ENCODE peak calls at places on chromosomes 3 and 15, in seven cellular contexts. One of them, this sample, is unnamed.

GRCh38 chr15:75656331-75656730 is 8.6 kb downstream of the SNX33 start:
- DNase-seq in central memory CD4-positive, alpha-beta T cell: no peak
- DNase-seq in activated CD4-positive, alpha-beta T cell treated with anti-CD3 and anti-CD28 coated beads for 24 hours: no peak
- DNase-seq in activated CD8-positive, alpha-beta memory T cell treated with anti-CD3 and anti-CD28 coated beads, Interleukin-2, amount 50 U/mL, for 4 hours: no peak
- DNase-seq in Ammon's horn: no peak
- DNase-seq in posterior cingulate gyrus: no peak
- DNase-seq in bronchial epithelial cell: no peak
- DNase-seq in this sample: no peak

GRCh38 chr3:118909751-118910150 is 124.9 kb downstream of the IGSF11 start:
- DNase-seq in bronchial epithelial cell: peak; percentile 82
- DNase-seq in Ammon's horn: no peak
- DNase-seq in activated CD4-positive, alpha-beta T cell treated with anti-CD3 and anti-CD28 coated beads for 24 hours: no peak
- DNase-seq in central memory CD4-positive, alpha-beta T cell: no peak
- DNase-seq in activated CD8-positive, alpha-beta memory T cell treated with anti-CD3 and anti-CD28 coated beads, Interleukin-2, amount 50 U/mL, for 4 hours: no peak
- DNase-seq in posterior cingulate gyrus: no peak
- DNase-seq in this sample: no peak

GRCh38 chr15:62059818-62060115 is 480 bp downstream of the VPS13C start:
- DNase-seq in central memory CD4-positive, alpha-beta T cell: peak; percentile 65
- DNase-seq in posterior cingulate gyrus: peak; percentile 35
- DNase-seq in Ammon's horn: peak; percentile 49
- DNase-seq in activated CD4-positive, alpha-beta T cell treated with anti-CD3 and anti-CD28 coated beads for 24 hours: no peak
- DNase-seq in bronchial epithelial cell: no peak
- DNase-seq in activated CD8-positive, alpha-beta memory T cell treated with anti-CD3 and anti-CD28 coated beads, Interleukin-2, amount 50 U/mL, for 4 hours: peak; percentile 44
- DNase-seq in this sample: peak; percentile 49

GRCh38 chr3:31462050-31462569 is 70.6 kb upstream of the STT3B start:
- DNase-seq in central memory CD4-positive, alpha-beta T cell: peak; percentile 84
- DNase-seq in Ammon's horn: no peak
- DNase-seq in posterior cingulate gyrus: no peak
- DNase-seq in activated CD4-positive, alpha-beta T cell treated with anti-CD3 and anti-CD28 coated beads for 24 hours: no peak
- DNase-seq in bronchial epithelial cell: peak; percentile 23
- DNase-seq in activated CD8-positive, alpha-beta memory T cell treated with anti-CD3 and anti-CD28 coated beads, Interleukin-2, amount 50 U/mL, for 4 hours: peak; percentile 24
- DNase-seq in this sample: peak; percentile 3

GRCh38 chr3:105040026-105040622 is 326.6 kb upstream of the ALCAM start:
- DNase-seq in bronchial epithelial cell: no peak
- DNase-seq in posterior cingulate gyrus: no peak
- DNase-seq in central memory CD4-positive, alpha-beta T cell: no peak
- DNase-seq in Ammon's horn: no peak
- DNase-seq in activated CD4-positive, alpha-beta T cell treated with anti-CD3 and anti-CD28 coated beads for 24 hours: no peak
- DNase-seq in activated CD8-positive, alpha-beta memory T cell treated with anti-CD3 and anti-CD28 coated beads, Interleukin-2, amount 50 U/mL, for 4 hours: no peak
- DNase-seq in this sample: no peak

GRCh38 chr3:187939891-187940290 is 194.6 kb upstream of the BCL6 start:
- DNase-seq in bronchial epithelial cell: no peak
- DNase-seq in central memory CD4-positive, alpha-beta T cell: no peak
- DNase-seq in activated CD4-positive, alpha-beta T cell treated with anti-CD3 and anti-CD28 coated beads for 24 hours: no peak
- DNase-seq in activated CD8-positive, alpha-beta memory T cell treated with anti-CD3 and anti-CD28 coated beads, Interleukin-2, amount 50 U/mL, for 4 hours: no peak
- DNase-seq in posterior cingulate gyrus: no peak
- DNase-seq in Ammon's horn: no peak
- DNase-seq in this sample: no peak

GRCh38 chr3:94360982-94361381 is 298.1 kb downstream of the NSUN3 start:
- DNase-seq in bronchial epithelial cell: no peak
- DNase-seq in Ammon's horn: peak; percentile 50
- DNase-seq in posterior cingulate gyrus: no peak
- DNase-seq in central memory CD4-positive, alpha-beta T cell: no peak
- DNase-seq in activated CD4-positive, alpha-beta T cell treated with anti-CD3 and anti-CD28 coated beads for 24 hours: no peak
- DNase-seq in activated CD8-positive, alpha-beta memory T cell treated with anti-CD3 and anti-CD28 coated beads, Interleukin-2, amount 50 U/mL, for 4 hours: no peak
- DNase-seq in this sample: no peak

GRCh38 chr15:90482124-90483011 is 47.4 kb upstream of the CRTC3 start:
- DNase-seq in central memory CD4-positive, alpha-beta T cell: peak; percentile 19
- DNase-seq in posterior cingulate gyrus: peak; percentile 70
- DNase-seq in activated CD4-positive, alpha-beta T cell treated with anti-CD3 and anti-CD28 coated beads for 24 hours: no peak
- DNase-seq in bronchial epithelial cell: no peak
- DNase-seq in activated CD8-positive, alpha-beta memory T cell treated with anti-CD3 and anti-CD28 coated beads, Interleukin-2, amount 50 U/mL, for 4 hours: peak; percentile 41
- DNase-seq in Ammon's horn: peak; percentile 84
- DNase-seq in this sample: no peak

GRCh38 chr15:45199136-45199810 is 11.5 kb upstream of the SHF start:
- DNase-seq in Ammon's horn: peak; percentile 55
- DNase-seq in activated CD4-positive, alpha-beta T cell treated with anti-CD3 and anti-CD28 coated beads for 24 hours: no peak
- DNase-seq in activated CD8-positive, alpha-beta memory T cell treated with anti-CD3 and anti-CD28 coated beads, Interleukin-2, amount 50 U/mL, for 4 hours: no peak
- DNase-seq in central memory CD4-positive, alpha-beta T cell: peak; percentile 53
- DNase-seq in posterior cingulate gyrus: no peak
- DNase-seq in bronchial epithelial cell: peak; percentile 35
- DNase-seq in this sample: no peak

GRCh38 chr3:32452009-32452408 is 50.6 kb downstream of the CMTM6 start:
- DNase-seq in posterior cingulate gyrus: no peak
- DNase-seq in activated CD4-positive, alpha-beta T cell treated with anti-CD3 and anti-CD28 coated beads for 24 hours: no peak
- DNase-seq in bronchial epithelial cell: no peak
- DNase-seq in Ammon's horn: no peak
- DNase-seq in activated CD8-positive, alpha-beta memory T cell treated with anti-CD3 and anti-CD28 coated beads, Interleukin-2, amount 50 U/mL, for 4 hours: no peak
- DNase-seq in central memory CD4-positive, alpha-beta T cell: no peak
- DNase-seq in this sample: no peak

GRCh38 chr3:46068526-46068925 is 41.2 kb upstream of the XCR1 start:
- DNase-seq in posterior cingulate gyrus: no peak
- DNase-seq in Ammon's horn: no peak
- DNase-seq in activated CD4-positive, alpha-beta T cell treated with anti-CD3 and anti-CD28 coated beads for 24 hours: no peak
- DNase-seq in bronchial epithelial cell: no peak
- DNase-seq in activated CD8-positive, alpha-beta memory T cell treated with anti-CD3 and anti-CD28 coated beads, Interleukin-2, amount 50 U/mL, for 4 hours: no peak
- DNase-seq in central memory CD4-positive, alpha-beta T cell: peak; percentile 70
- DNase-seq in this sample: no peak

GRCh38 chr3:196144383-196145105 is 62.7 kb upstream of the TFRC start:
- DNase-seq in posterior cingulate gyrus: no peak
- DNase-seq in Ammon's horn: no peak
- DNase-seq in central memory CD4-positive, alpha-beta T cell: peak; percentile 7
- DNase-seq in bronchial epithelial cell: peak; percentile 83
- DNase-seq in activated CD8-positive, alpha-beta memory T cell treated with anti-CD3 and anti-CD28 coated beads, Interleukin-2, amount 50 U/mL, for 4 hours: no peak
- DNase-seq in activated CD4-positive, alpha-beta T cell treated with anti-CD3 and anti-CD28 coated beads for 24 hours: no peak
- DNase-seq in this sample: no peak

GRCh38 chr15:25543156-25543555 is 104.3 kb upstream of the UBE3A start:
- DNase-seq in posterior cingulate gyrus: peak; percentile 35
- DNase-seq in activated CD8-positive, alpha-beta memory T cell treated with anti-CD3 and anti-CD28 coated beads, Interleukin-2, amount 50 U/mL, for 4 hours: no peak
- DNase-seq in Ammon's horn: peak; percentile 89
- DNase-seq in central memory CD4-positive, alpha-beta T cell: no peak
- DNase-seq in bronchial epithelial cell: peak; percentile 2
- DNase-seq in activated CD4-positive, alpha-beta T cell treated with anti-CD3 and anti-CD28 coated beads for 24 hours: no peak
- DNase-seq in this sample: no peak

GRCh38 chr3:116425126-116425525 is 20.2 kb downstream of the LSAMP start:
- DNase-seq in posterior cingulate gyrus: no peak
- DNase-seq in Ammon's horn: no peak
- DNase-seq in activated CD8-positive, alpha-beta memory T cell treated with anti-CD3 and anti-CD28 coated beads, Interleukin-2, amount 50 U/mL, for 4 hours: no peak
- DNase-seq in activated CD4-positive, alpha-beta T cell treated with anti-CD3 and anti-CD28 coated beads for 24 hours: no peak
- DNase-seq in central memory CD4-positive, alpha-beta T cell: no peak
- DNase-seq in bronchial epithelial cell: no peak
- DNase-seq in this sample: no peak

GRCh38 chr3:105647047-105647446 is 221.8 kb downstream of the CBLB start:
- DNase-seq in activated CD8-positive, alpha-beta memory T cell treated with anti-CD3 and anti-CD28 coated beads, Interleukin-2, amount 50 U/mL, for 4 hours: no peak
- DNase-seq in activated CD4-positive, alpha-beta T cell treated with anti-CD3 and anti-CD28 coated beads for 24 hours: no peak
- DNase-seq in Ammon's horn: no peak
- DNase-seq in posterior cingulate gyrus: no peak
- DNase-seq in bronchial epithelial cell: peak; percentile 96
- DNase-seq in central memory CD4-positive, alpha-beta T cell: no peak
- DNase-seq in this sample: no peak

GRCh38 chr15:38593523-38593922 is 28.9 kb upstream of the RASGRP1 start:
- DNase-seq in activated CD8-positive, alpha-beta memory T cell treated with anti-CD3 and anti-CD28 coated beads, Interleukin-2, amount 50 U/mL, for 4 hours: no peak
- DNase-seq in posterior cingulate gyrus: no peak
- DNase-seq in activated CD4-positive, alpha-beta T cell treated with anti-CD3 and anti-CD28 coated beads for 24 hours: no peak
- DNase-seq in Ammon's horn: no peak
- DNase-seq in bronchial epithelial cell: no peak
- DNase-seq in central memory CD4-positive, alpha-beta T cell: no peak
- DNase-seq in this sample: no peak

GRCh38 chr3:141845407-141846049 is 30.9 kb upstream of the ATP1B3 start:
- DNase-seq in Ammon's horn: no peak
- DNase-seq in activated CD4-positive, alpha-beta T cell treated with anti-CD3 and anti-CD28 coated beads for 24 hours: no peak
- DNase-seq in activated CD8-positive, alpha-beta memory T cell treated with anti-CD3 and anti-CD28 coated beads, Interleukin-2, amount 50 U/mL, for 4 hours: peak; percentile 42
- DNase-seq in posterior cingulate gyrus: no peak
- DNase-seq in central memory CD4-positive, alpha-beta T cell: peak; percentile 2
- DNase-seq in bronchial epithelial cell: no peak
- DNase-seq in this sample: no peak

GRCh38 chr15:36251450-36251849 is 328.0 kb upstream of the CDIN1 start:
- DNase-seq in Ammon's horn: no peak
- DNase-seq in central memory CD4-positive, alpha-beta T cell: no peak
- DNase-seq in bronchial epithelial cell: no peak
- DNase-seq in activated CD4-positive, alpha-beta T cell treated with anti-CD3 and anti-CD28 coated beads for 24 hours: no peak
- DNase-seq in posterior cingulate gyrus: no peak
- DNase-seq in activated CD8-positive, alpha-beta memory T cell treated with anti-CD3 and anti-CD28 coated beads, Interleukin-2, amount 50 U/mL, for 4 hours: no peak
- DNase-seq in this sample: no peak

GRCh38 chr3:155323063-155323666 is 29.7 kb upstream of the STRIT1 start:
- DNase-seq in posterior cingulate gyrus: no peak
- DNase-seq in activated CD8-positive, alpha-beta memory T cell treated with anti-CD3 and anti-CD28 coated beads, Interleukin-2, amount 50 U/mL, for 4 hours: no peak
- DNase-seq in activated CD4-positive, alpha-beta T cell treated with anti-CD3 and anti-CD28 coated beads for 24 hours: no peak
- DNase-seq in bronchial epithelial cell: peak; percentile 76
- DNase-seq in Ammon's horn: peak; percentile 78
- DNase-seq in central memory CD4-positive, alpha-beta T cell: no peak
- DNase-seq in this sample: peak; percentile 9

GRCh38 chr3:56012732-56013131 is 455.5 kb downstream of the ERC2 start:
- DNase-seq in central memory CD4-positive, alpha-beta T cell: no peak
- DNase-seq in activated CD8-positive, alpha-beta memory T cell treated with anti-CD3 and anti-CD28 coated beads, Interleukin-2, amount 50 U/mL, for 4 hours: no peak
- DNase-seq in activated CD4-positive, alpha-beta T cell treated with anti-CD3 and anti-CD28 coated beads for 24 hours: no peak
- DNase-seq in bronchial epithelial cell: no peak
- DNase-seq in posterior cingulate gyrus: no peak
- DNase-seq in Ammon's horn: no peak
- DNase-seq in this sample: no peak

GRCh38 chr3:175121225-175121624 is 262.1 kb downstream of the NAALADL2 start:
- DNase-seq in Ammon's horn: no peak
- DNase-seq in activated CD4-positive, alpha-beta T cell treated with anti-CD3 and anti-CD28 coated beads for 24 hours: no peak
- DNase-seq in posterior cingulate gyrus: no peak
- DNase-seq in bronchial epithelial cell: peak; percentile 37
- DNase-seq in activated CD8-positive, alpha-beta memory T cell treated with anti-CD3 and anti-CD28 coated beads, Interleukin-2, amount 50 U/mL, for 4 hours: no peak
- DNase-seq in central memory CD4-positive, alpha-beta T cell: no peak
- DNase-seq in this sample: no peak

GRCh38 chr3:177126015-177126773 is 71.1 kb downstream of the TBL1XR1 start:
- DNase-seq in central memory CD4-positive, alpha-beta T cell: no peak
- DNase-seq in activated CD4-positive, alpha-beta T cell treated with anti-CD3 and anti-CD28 coated beads for 24 hours: no peak
- DNase-seq in activated CD8-positive, alpha-beta memory T cell treated with anti-CD3 and anti-CD28 coated beads, Interleukin-2, amount 50 U/mL, for 4 hours: no peak
- DNase-seq in posterior cingulate gyrus: no peak
- DNase-seq in bronchial epithelial cell: peak; percentile 92
- DNase-seq in Ammon's horn: no peak
- DNase-seq in this sample: no peak

GRCh38 chr3:194738254-194739093 is 52.8 kb downstream of the FAM43A start:
- DNase-seq in Ammon's horn: peak; percentile 90
- DNase-seq in central memory CD4-positive, alpha-beta T cell: no peak
- DNase-seq in bronchial epithelial cell: peak; percentile 84
- DNase-seq in posterior cingulate gyrus: peak; percentile 79
- DNase-seq in activated CD4-positive, alpha-beta T cell treated with anti-CD3 and anti-CD28 coated beads for 24 hours: no peak
- DNase-seq in activated CD8-positive, alpha-beta memory T cell treated with anti-CD3 and anti-CD28 coated beads, Interleukin-2, amount 50 U/mL, for 4 hours: no peak
- DNase-seq in this sample: no peak

GRCh38 chr3:156687023-156687422 is 12.6 kb downstream of the TIPARP start:
- DNase-seq in bronchial epithelial cell: no peak
- DNase-seq in Ammon's horn: no peak
- DNase-seq in central memory CD4-positive, alpha-beta T cell: no peak
- DNase-seq in activated CD8-positive, alpha-beta memory T cell treated with anti-CD3 and anti-CD28 coated beads, Interleukin-2, amount 50 U/mL, for 4 hours: no peak
- DNase-seq in activated CD4-positive, alpha-beta T cell treated with anti-CD3 and anti-CD28 coated beads for 24 hours: no peak
- DNase-seq in posterior cingulate gyrus: no peak
- DNase-seq in this sample: no peak

GRCh38 chr15:42577514-42578031 is 2.2 kb downstream of the STARD9 start:
- DNase-seq in posterior cingulate gyrus: no peak
- DNase-seq in Ammon's horn: no peak
- DNase-seq in bronchial epithelial cell: no peak
- DNase-seq in activated CD4-positive, alpha-beta T cell treated with anti-CD3 and anti-CD28 coated beads for 24 hours: no peak
- DNase-seq in central memory CD4-positive, alpha-beta T cell: no peak
- DNase-seq in activated CD8-positive, alpha-beta memory T cell treated with anti-CD3 and anti-CD28 coated beads, Interleukin-2, amount 50 U/mL, for 4 hours: no peak
- DNase-seq in this sample: no peak

GRCh38 chr3:15804553-15805095 is 6.8 kb upstream of the ANKRD28 start:
- DNase-seq in activated CD8-positive, alpha-beta memory T cell treated with anti-CD3 and anti-CD28 coated beads, Interleukin-2, amount 50 U/mL, for 4 hours: no peak
- DNase-seq in posterior cingulate gyrus: no peak
- DNase-seq in Ammon's horn: no peak
- DNase-seq in central memory CD4-positive, alpha-beta T cell: no peak
- DNase-seq in bronchial epithelial cell: no peak
- DNase-seq in activated CD4-positive, alpha-beta T cell treated with anti-CD3 and anti-CD28 coated beads for 24 hours: no peak
- DNase-seq in this sample: no peak

GRCh38 chr3:65669163-65669875 is 369.4 kb downstream of the MAGI1 start:
- DNase-seq in central memory CD4-positive, alpha-beta T cell: no peak
- DNase-seq in bronchial epithelial cell: peak; percentile 70
- DNase-seq in posterior cingulate gyrus: no peak
- DNase-seq in activated CD8-positive, alpha-beta memory T cell treated with anti-CD3 and anti-CD28 coated beads, Interleukin-2, amount 50 U/mL, for 4 hours: no peak
- DNase-seq in Ammon's horn: no peak
- DNase-seq in activated CD4-positive, alpha-beta T cell treated with anti-CD3 and anti-CD28 coated beads for 24 hours: no peak
- DNase-seq in this sample: no peak

GRCh38 chr15:69298697-69299441 is at the start of gene PAQR5:
- DNase-seq in activated CD8-positive, alpha-beta memory T cell treated with anti-CD3 and anti-CD28 coated beads, Interleukin-2, amount 50 U/mL, for 4 hours: no peak
- DNase-seq in Ammon's horn: no peak
- DNase-seq in central memory CD4-positive, alpha-beta T cell: no peak
- DNase-seq in posterior cingulate gyrus: no peak
- DNase-seq in bronchial epithelial cell: no peak
- DNase-seq in activated CD4-positive, alpha-beta T cell treated with anti-CD3 and anti-CD28 coated beads for 24 hours: peak; percentile 10
- DNase-seq in this sample: no peak

GRCh38 chr3:106945435-106945834 is 431.8 kb upstream of the CCDC54 start:
- DNase-seq in activated CD4-positive, alpha-beta T cell treated with anti-CD3 and anti-CD28 coated beads for 24 hours: no peak
- DNase-seq in activated CD8-positive, alpha-beta memory T cell treated with anti-CD3 and anti-CD28 coated beads, Interleukin-2, amount 50 U/mL, for 4 hours: no peak
- DNase-seq in posterior cingulate gyrus: no peak
- DNase-seq in central memory CD4-positive, alpha-beta T cell: no peak
- DNase-seq in Ammon's horn: no peak
- DNase-seq in bronchial epithelial cell: no peak
- DNase-seq in this sample: no peak

GRCh38 chr15:84842781-84843180 is 25.6 kb downstream of the ALPK3 start:
- DNase-seq in activated CD4-positive, alpha-beta T cell treated with anti-CD3 and anti-CD28 coated beads for 24 hours: no peak
- DNase-seq in posterior cingulate gyrus: no peak
- DNase-seq in bronchial epithelial cell: no peak
- DNase-seq in central memory CD4-positive, alpha-beta T cell: no peak
- DNase-seq in activated CD8-positive, alpha-beta memory T cell treated with anti-CD3 and anti-CD28 coated beads, Interleukin-2, amount 50 U/mL, for 4 hours: no peak
- DNase-seq in Ammon's horn: no peak
- DNase-seq in this sample: no peak

GRCh38 chr3:197478746-197479668 is 76.8 kb downstream of the BDH1 start:
- DNase-seq in bronchial epithelial cell: peak; percentile 63
- DNase-seq in activated CD4-positive, alpha-beta T cell treated with anti-CD3 and anti-CD28 coated beads for 24 hours: no peak
- DNase-seq in activated CD8-positive, alpha-beta memory T cell treated with anti-CD3 and anti-CD28 coated beads, Interleukin-2, amount 50 U/mL, for 4 hours: no peak
- DNase-seq in posterior cingulate gyrus: no peak
- DNase-seq in central memory CD4-positive, alpha-beta T cell: no peak
- DNase-seq in Ammon's horn: peak; percentile 31
- DNase-seq in this sample: no peak

GRCh38 chr3:138567403-138567802 is 26.7 kb downstream of the CEP70 start:
- DNase-seq in bronchial epithelial cell: peak; percentile 3
- DNase-seq in activated CD4-positive, alpha-beta T cell treated with anti-CD3 and anti-CD28 coated beads for 24 hours: no peak
- DNase-seq in central memory CD4-positive, alpha-beta T cell: no peak
- DNase-seq in Ammon's horn: no peak
- DNase-seq in activated CD8-positive, alpha-beta memory T cell treated with anti-CD3 and anti-CD28 coated beads, Interleukin-2, amount 50 U/mL, for 4 hours: no peak
- DNase-seq in posterior cingulate gyrus: no peak
- DNase-seq in this sample: no peak

GRCh38 chr3:197355713-197356112 is 57.3 kb upstream of the DLG1 start:
- DNase-seq in bronchial epithelial cell: no peak
- DNase-seq in posterior cingulate gyrus: no peak
- DNase-seq in activated CD8-positive, alpha-beta memory T cell treated with anti-CD3 and anti-CD28 coated beads, Interleukin-2, amount 50 U/mL, for 4 hours: no peak
- DNase-seq in Ammon's horn: no peak
- DNase-seq in central memory CD4-positive, alpha-beta T cell: no peak
- DNase-seq in activated CD4-positive, alpha-beta T cell treated with anti-CD3 and anti-CD28 coated beads for 24 hours: no peak
- DNase-seq in this sample: no peak

GRCh38 chr3:134353171-134353825 is 20.9 kb downstream of the AMOTL2 start:
- DNase-seq in bronchial epithelial cell: no peak
- DNase-seq in activated CD8-positive, alpha-beta memory T cell treated with anti-CD3 and anti-CD28 coated beads, Interleukin-2, amount 50 U/mL, for 4 hours: no peak
- DNase-seq in Ammon's horn: no peak
- DNase-seq in activated CD4-positive, alpha-beta T cell treated with anti-CD3 and anti-CD28 coated beads for 24 hours: no peak
- DNase-seq in posterior cingulate gyrus: no peak
- DNase-seq in central memory CD4-positive, alpha-beta T cell: no peak
- DNase-seq in this sample: no peak

GRCh38 chr3:64238971-64239667 is 13.9 kb upstream of the PRICKLE2 start:
- DNase-seq in activated CD8-positive, alpha-beta memory T cell treated with anti-CD3 and anti-CD28 coated beads, Interleukin-2, amount 50 U/mL, for 4 hours: no peak
- DNase-seq in activated CD4-positive, alpha-beta T cell treated with anti-CD3 and anti-CD28 coated beads for 24 hours: no peak
- DNase-seq in central memory CD4-positive, alpha-beta T cell: no peak
- DNase-seq in Ammon's horn: peak; percentile 53
- DNase-seq in posterior cingulate gyrus: no peak
- DNase-seq in bronchial epithelial cell: peak; percentile 79
- DNase-seq in this sample: no peak

GRCh38 chr15:45855907-45856579 is 221.2 kb downstream of the SQOR start:
- DNase-seq in activated CD8-positive, alpha-beta memory T cell treated with anti-CD3 and anti-CD28 coated beads, Interleukin-2, amount 50 U/mL, for 4 hours: no peak
- DNase-seq in posterior cingulate gyrus: no peak
- DNase-seq in Ammon's horn: no peak
- DNase-seq in central memory CD4-positive, alpha-beta T cell: no peak
- DNase-seq in bronchial epithelial cell: peak; percentile 94
- DNase-seq in activated CD4-positive, alpha-beta T cell treated with anti-CD3 and anti-CD28 coated beads for 24 hours: no peak
- DNase-seq in this sample: no peak

GRCh38 chr3:136343873-136344281 is 93.7 kb downstream of the PCCB start:
- DNase-seq in central memory CD4-positive, alpha-beta T cell: no peak
- DNase-seq in activated CD4-positive, alpha-beta T cell treated with anti-CD3 and anti-CD28 coated beads for 24 hours: no peak
- DNase-seq in bronchial epithelial cell: peak; percentile 91
- DNase-seq in activated CD8-positive, alpha-beta memory T cell treated with anti-CD3 and anti-CD28 coated beads, Interleukin-2, amount 50 U/mL, for 4 hours: no peak
- DNase-seq in Ammon's horn: peak; percentile 41
- DNase-seq in posterior cingulate gyrus: peak; percentile 34
- DNase-seq in this sample: no peak

GRCh38 chr3:149252272-149252671 is 30.6 kb upstream of the CP start:
- DNase-seq in bronchial epithelial cell: no peak
- DNase-seq in posterior cingulate gyrus: no peak
- DNase-seq in activated CD4-positive, alpha-beta T cell treated with anti-CD3 and anti-CD28 coated beads for 24 hours: no peak
- DNase-seq in central memory CD4-positive, alpha-beta T cell: no peak
- DNase-seq in activated CD8-positive, alpha-beta memory T cell treated with anti-CD3 and anti-CD28 coated beads, Interleukin-2, amount 50 U/mL, for 4 hours: no peak
- DNase-seq in Ammon's horn: no peak
- DNase-seq in this sample: no peak

This sample was measured in GM18507.